ENCODE peak calls at places on chromosomes 11 and 22, in five cellular contexts. One of them, this sample, is unnamed.

GRCh38 chr11:92591551-92591950 is 366.9 kb downstream of the FAT3 start:
- DNase-seq in keratinocyte: no peak
- DNase-seq in colonic mucosa: no peak
- DNase-seq in adipocyte: no peak
- DNase-seq in mesenchymal stem cell: no peak
- DNase-seq in this sample: no peak

GRCh38 chr22:41357191-41357590 is 24.6 kb upstream of the TEF start:
- DNase-seq in keratinocyte: no peak
- DNase-seq in colonic mucosa: no peak
- DNase-seq in adipocyte: no peak
- DNase-seq in mesenchymal stem cell: no peak
- DNase-seq in this sample: no peak

GRCh38 chr11:96324912-96325311 is 18.1 kb downstream of the MAML2 start:
- DNase-seq in keratinocyte: no peak
- DNase-seq in colonic mucosa: no peak
- DNase-seq in adipocyte: peak; percentile 74
- DNase-seq in mesenchymal stem cell: no peak
- DNase-seq in this sample: no peak

GRCh38 chr22:27576815-27577564 is 224.6 kb downstream of the MN1 start:
- DNase-seq in keratinocyte: no peak
- DNase-seq in colonic mucosa: no peak
- DNase-seq in adipocyte: peak; percentile 21
- DNase-seq in mesenchymal stem cell: peak; percentile 75
- DNase-seq in this sample: no peak

GRCh38 chr11:130118636-130119387 is 40.8 kb upstream of the ST14 start:
- DNase-seq in keratinocyte: no peak
- DNase-seq in colonic mucosa: no peak
- DNase-seq in adipocyte: no peak
- DNase-seq in mesenchymal stem cell: no peak
- DNase-seq in this sample: no peak

GRCh38 chr11:109320595-109320994 is 101.4 kb upstream of the C11orf87 start:
- DNase-seq in keratinocyte: peak; percentile 26
- DNase-seq in colonic mucosa: no peak
- DNase-seq in adipocyte: no peak
- DNase-seq in mesenchymal stem cell: peak; percentile 78
- DNase-seq in this sample: no peak

GRCh38 chr22:26671317-26672059 is 14.1 kb downstream of the MIAT start:
- DNase-seq in keratinocyte: peak; percentile 65
- DNase-seq in colonic mucosa: peak; percentile 45
- DNase-seq in adipocyte: no peak
- DNase-seq in mesenchymal stem cell: no peak
- DNase-seq in this sample: no peak

GRCh38 chr22:42834177-42834949 is 22.7 kb downstream of the ARFGAP3 start:
- DNase-seq in keratinocyte: no peak
- DNase-seq in colonic mucosa: no peak
- DNase-seq in adipocyte: no peak
- DNase-seq in mesenchymal stem cell: no peak
- DNase-seq in this sample: no peak

GRCh38 chr22:19729507-19729906 is 6.2 kb downstream of the GP1BB start:
- DNase-seq in keratinocyte: no peak
- DNase-seq in colonic mucosa: no peak
- DNase-seq in adipocyte: no peak
- DNase-seq in mesenchymal stem cell: no peak
- DNase-seq in this sample: no peak

GRCh38 chr11:68727783-68728182 is 23.5 kb downstream of the TESMIN start:
- DNase-seq in keratinocyte: no peak
- DNase-seq in colonic mucosa: no peak
- DNase-seq in adipocyte: no peak
- DNase-seq in mesenchymal stem cell: no peak
- DNase-seq in this sample: no peak

GRCh38 chr11:83070044-83070877 is 1.4 kb downstream of the RAB30 start:
- DNase-seq in keratinocyte: no peak
- DNase-seq in colonic mucosa: no peak
- DNase-seq in adipocyte: peak; percentile 87
- DNase-seq in mesenchymal stem cell: peak; percentile 57
- DNase-seq in this sample: peak; percentile 67

GRCh38 chr11:77590194-77590591 is 440 bp downstream of the AQP11 start:
- DNase-seq in keratinocyte: no peak
- DNase-seq in colonic mucosa: peak; percentile 57
- DNase-seq in adipocyte: peak; percentile 48
- DNase-seq in mesenchymal stem cell: peak; percentile 55
- DNase-seq in this sample: peak; percentile 80

GRCh38 chr11:132422725-132423124 is 1052.3 kb downstream of the NTM start:
- DNase-seq in keratinocyte: no peak
- DNase-seq in colonic mucosa: no peak
- DNase-seq in adipocyte: no peak
- DNase-seq in mesenchymal stem cell: no peak
- DNase-seq in this sample: no peak

GRCh38 chr11:88293931-88294330 is 43.6 kb downstream of the CTSC start:
- DNase-seq in keratinocyte: no peak
- DNase-seq in colonic mucosa: no peak
- DNase-seq in adipocyte: peak; percentile 28
- DNase-seq in mesenchymal stem cell: no peak
- DNase-seq in this sample: peak; percentile 70

GRCh38 chr11:1852885-1853284 is at the start of gene LSP1:
- DNase-seq in keratinocyte: no peak
- DNase-seq in colonic mucosa: no peak
- DNase-seq in adipocyte: no peak
- DNase-seq in mesenchymal stem cell: no peak
- DNase-seq in this sample: no peak

GRCh38 chr11:62922189-62922589 is 1.0 kb upstream of the CHRM1 start:
- DNase-seq in keratinocyte: no peak
- DNase-seq in colonic mucosa: no peak
- DNase-seq in adipocyte: no peak
- DNase-seq in mesenchymal stem cell: no peak
- DNase-seq in this sample: peak; percentile 54

GRCh38 chr11:73295259-73295995 is 12.6 kb upstream of the ARHGEF17 start:
- DNase-seq in keratinocyte: no peak
- DNase-seq in colonic mucosa: peak; percentile 78
- DNase-seq in adipocyte: peak; percentile 87
- DNase-seq in mesenchymal stem cell: peak; percentile 82
- DNase-seq in this sample: peak; percentile 97

GRCh38 chr11:35742707-35743454 is 80.3 kb downstream of the TRIM44 start:
- DNase-seq in keratinocyte: no peak
- DNase-seq in colonic mucosa: no peak
- DNase-seq in adipocyte: no peak
- DNase-seq in mesenchymal stem cell: no peak
- DNase-seq in this sample: no peak

GRCh38 chr11:37907461-37908223 is 1309.6 kb upstream of the RAG2 start:
- DNase-seq in keratinocyte: no peak
- DNase-seq in colonic mucosa: no peak
- DNase-seq in adipocyte: no peak
- DNase-seq in mesenchymal stem cell: no peak
- DNase-seq in this sample: no peak

GRCh38 chr22:21694795-21695431 is 29.1 kb downstream of the PPIL2 start:
- DNase-seq in keratinocyte: no peak
- DNase-seq in colonic mucosa: no peak
- DNase-seq in adipocyte: no peak
- DNase-seq in mesenchymal stem cell: no peak
- DNase-seq in this sample: peak; percentile 33

GRCh38 chr11:116605543-116605942 is 167.2 kb downstream of the BUD13 start:
- DNase-seq in keratinocyte: peak; percentile 15
- DNase-seq in colonic mucosa: peak; percentile 46
- DNase-seq in adipocyte: peak; percentile 7
- DNase-seq in mesenchymal stem cell: no peak
- DNase-seq in this sample: peak; percentile 98

GRCh38 chr11:2533642-2534115 is 88.9 kb downstream of the KCNQ1 start:
- DNase-seq in keratinocyte: peak; percentile 45
- DNase-seq in colonic mucosa: peak; percentile 60
- DNase-seq in adipocyte: peak; percentile 95
- DNase-seq in mesenchymal stem cell: peak; percentile 93
- DNase-seq in this sample: peak; percentile 94

GRCh38 chr22:24432059-24432853 is 4.9 kb downstream of the ADORA2A start:
- DNase-seq in keratinocyte: no peak
- DNase-seq in colonic mucosa: peak; percentile 59
- DNase-seq in adipocyte: peak; percentile 36
- DNase-seq in mesenchymal stem cell: no peak
- DNase-seq in this sample: no peak

DNA sequence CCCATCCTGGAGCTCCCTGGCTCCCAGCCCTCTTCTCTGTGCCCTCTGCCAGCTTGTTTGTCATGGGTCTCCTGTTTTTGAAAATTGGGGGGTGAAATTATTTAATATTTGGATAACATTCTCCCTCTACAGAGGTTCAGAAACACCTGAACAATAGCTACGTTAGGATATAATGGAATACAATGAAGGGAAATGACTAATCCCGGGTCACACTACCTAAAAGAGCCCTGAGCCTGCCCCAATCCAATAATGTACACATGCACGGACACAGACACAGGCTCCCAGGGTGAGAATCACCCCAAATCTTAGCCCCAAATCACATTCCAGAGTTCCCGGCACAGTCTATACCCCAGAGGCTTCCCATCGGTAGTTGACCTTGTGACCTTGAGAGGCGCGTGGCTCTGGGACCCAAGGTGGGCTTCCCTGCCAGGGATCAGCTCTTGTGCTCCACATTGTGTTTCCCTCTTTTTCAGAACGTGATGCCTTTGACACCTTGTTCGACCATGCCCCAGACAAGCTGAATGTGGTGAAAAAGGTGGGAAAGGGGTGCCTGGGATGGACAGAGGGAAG is 135.5 kb downstream of the PARVA start:
- DNase-seq in keratinocyte: no peak
- DNase-seq in colonic mucosa: no peak
- DNase-seq in adipocyte: no peak
- DNase-seq in mesenchymal stem cell: no peak
- DNase-seq in this sample: no peak
- H3K9ac ChIP-seq in keratinocyte: no peak overlapping the region
- H3K9ac ChIP-seq in colonic mucosa: no peak overlapping the region
- H3K9ac ChIP-seq in adipocyte: no peak overlapping the region
- H3K9ac ChIP-seq in mesenchymal stem cell: no peak overlapping the region
- H3K9ac ChIP-seq in this sample: no peak overlapping the region

DNA sequence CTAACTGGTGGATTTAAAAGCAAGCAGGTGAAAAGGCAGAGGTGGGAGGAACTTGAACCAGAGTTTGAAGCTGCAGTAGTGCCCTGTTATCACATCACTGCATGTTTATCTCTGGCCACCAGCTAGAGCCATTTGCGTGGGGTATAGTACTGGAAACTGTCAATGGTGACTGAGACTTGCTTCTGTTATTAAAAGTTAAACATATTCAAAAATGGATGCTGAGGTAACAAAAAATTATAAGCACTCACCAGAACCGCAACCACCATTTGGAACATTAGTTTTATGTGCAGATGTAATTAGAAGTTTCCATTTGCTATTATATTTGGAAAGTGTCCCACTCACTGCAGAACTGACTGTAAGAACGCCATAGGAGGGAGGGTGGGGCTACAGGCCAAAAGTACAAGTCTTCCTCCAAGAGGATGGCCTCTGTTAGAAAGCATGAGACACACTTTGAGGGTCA is 1.2 kb upstream of the CD59 start:
- DNase-seq in keratinocyte: no peak
- DNase-seq in colonic mucosa: no peak
- DNase-seq in adipocyte: no peak
- DNase-seq in mesenchymal stem cell: no peak
- DNase-seq in this sample: no peak
- H3K9ac ChIP-seq in keratinocyte: peak overlapping the region; percentile 96
- H3K9ac ChIP-seq in colonic mucosa: no peak overlapping the region
- H3K9ac ChIP-seq in adipocyte: peak overlapping the region; percentile 94
- H3K9ac ChIP-seq in mesenchymal stem cell: peak overlapping the region; percentile 90
- H3K9ac ChIP-seq in this sample: no peak overlapping the region

GRCh38 chr11:33700425-33701271 is at the start of gene C11orf91:
- DNase-seq in keratinocyte: no peak
- DNase-seq in colonic mucosa: peak; percentile 98
- DNase-seq in adipocyte: peak; percentile 99
- DNase-seq in mesenchymal stem cell: peak; percentile 95
- DNase-seq in this sample: peak; percentile 99
- H3K9ac ChIP-seq in keratinocyte: peak within 1 kb of the TSS; percentile 83
- H3K9ac ChIP-seq in colonic mucosa: peak within 1 kb of the TSS; percentile 54
- H3K9ac ChIP-seq in adipocyte: peak within 1 kb of the TSS; percentile 73
- H3K9ac ChIP-seq in mesenchymal stem cell: peak within 1 kb of the TSS; percentile 74
- H3K9ac ChIP-seq in this sample: no peak within 1 kb of the TSS

DNA sequence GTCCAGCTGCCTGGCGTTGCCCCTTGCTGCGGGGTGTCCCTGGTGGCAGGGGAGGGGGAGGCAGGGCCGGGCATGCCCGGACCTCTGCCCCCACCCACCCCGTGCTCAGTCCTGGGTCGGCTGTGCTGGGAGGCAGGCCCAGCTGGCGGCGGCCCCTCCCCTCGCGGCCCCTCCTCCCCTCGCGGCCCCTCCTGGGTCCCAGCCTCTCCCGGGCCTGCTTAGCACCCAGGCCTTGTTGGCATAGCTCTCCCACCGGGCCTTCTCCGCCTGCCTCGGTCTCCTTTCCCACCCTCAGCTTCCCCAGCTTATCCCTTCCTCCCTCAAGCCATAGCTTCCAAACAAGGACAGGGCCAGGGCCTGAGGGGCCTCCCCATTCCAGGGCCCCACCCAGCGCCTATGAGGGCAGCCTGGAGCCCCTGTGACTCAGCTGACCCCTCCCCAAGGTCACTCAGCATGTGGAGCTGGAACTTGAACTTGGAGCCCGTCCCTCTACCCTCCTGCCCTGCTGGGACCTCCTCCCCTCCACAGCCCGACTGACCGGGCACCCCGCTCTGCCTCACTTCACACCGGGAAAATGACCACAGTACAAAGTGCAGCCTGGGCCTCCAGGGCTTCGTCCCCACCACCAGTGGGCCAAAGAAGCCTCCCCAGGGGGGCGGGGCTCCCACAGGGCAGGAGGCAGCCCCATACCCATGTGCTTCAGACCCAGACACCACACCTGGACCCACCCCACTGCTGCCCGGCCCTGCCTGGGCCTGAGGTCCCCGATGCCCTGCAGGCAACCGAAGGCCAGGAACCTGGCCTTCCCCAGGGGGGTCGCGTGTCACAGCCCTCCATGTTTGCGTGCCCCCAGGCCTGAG is 1.2 kb downstream of the EPS8L2 start:
- DNase-seq in keratinocyte: no peak
- DNase-seq in colonic mucosa: peak; percentile 74
- DNase-seq in adipocyte: peak; percentile 36
- DNase-seq in mesenchymal stem cell: peak; percentile 37
- DNase-seq in this sample: peak; percentile 85
- H3K9ac ChIP-seq in keratinocyte: peak overlapping the region; percentile 80
- H3K9ac ChIP-seq in colonic mucosa: peak overlapping the region; percentile 79
- H3K9ac ChIP-seq in adipocyte: peak overlapping the region; percentile 95
- H3K9ac ChIP-seq in mesenchymal stem cell: peak overlapping the region; percentile 92
- H3K9ac ChIP-seq in this sample: no peak overlapping the region

DNA sequence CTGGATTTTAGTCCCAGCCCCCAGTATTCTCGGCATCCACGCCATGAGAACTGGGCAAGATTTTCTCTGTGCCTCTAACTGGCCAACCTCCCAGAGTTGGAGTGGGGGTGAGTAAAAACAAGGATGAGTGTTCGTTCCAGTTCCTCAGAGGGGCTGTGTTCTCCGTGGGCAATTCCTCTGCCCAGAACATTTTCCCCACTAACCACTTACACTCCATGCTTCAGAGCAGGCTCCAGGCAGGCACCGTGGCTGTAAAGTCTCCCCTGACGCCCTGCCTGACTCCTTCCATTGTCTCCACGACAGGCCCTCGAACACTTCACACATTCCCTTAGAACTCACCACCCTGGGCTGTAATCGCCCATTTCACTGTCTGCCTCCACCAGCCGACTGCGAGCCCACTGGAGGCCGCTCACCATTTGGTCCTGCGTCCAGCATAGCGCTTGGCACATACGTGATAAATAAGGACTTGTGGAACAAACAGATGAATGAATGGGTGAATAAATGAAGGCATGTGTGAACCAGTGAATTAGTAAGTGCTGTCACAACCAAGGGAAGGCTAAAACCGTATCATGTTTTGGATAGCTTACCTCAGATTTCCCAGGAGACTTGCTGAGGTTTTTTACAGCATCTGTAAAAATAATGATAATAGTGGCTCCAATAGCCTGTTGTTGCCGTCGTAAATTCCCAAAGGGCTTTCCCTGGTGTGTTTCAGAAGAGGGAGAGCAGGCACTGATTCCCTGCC is 6.1 kb downstream of the APLNR start:
- DNase-seq in keratinocyte: no peak
- DNase-seq in colonic mucosa: no peak
- DNase-seq in adipocyte: no peak
- DNase-seq in mesenchymal stem cell: no peak
- DNase-seq in this sample: peak; percentile 77
- H3K9ac ChIP-seq in keratinocyte: no peak overlapping the region
- H3K9ac ChIP-seq in colonic mucosa: no peak overlapping the region
- H3K9ac ChIP-seq in adipocyte: peak overlapping the region; percentile 56
- H3K9ac ChIP-seq in mesenchymal stem cell: peak overlapping the region; percentile 1
- H3K9ac ChIP-seq in this sample: no peak overlapping the region